ENCODE peak calls at places on chromosomes 4 and X, in seven cellular contexts. B is stimulated activated CD4-positive, alpha-beta T cell treated with anti-CD3 and anti-CD28 coated beads, Interleukin-4, amount 100 ng/mL, for 48 hours; D is OCI-LY7; U is NCI-H2171; Y is activated CD4-positive, alpha-beta T cell treated with anti-CD3 and anti-CD28 coated beads, Interleukin-2, amount 50 U/mL, for 1 hour; X is stimulated activated naive CD4-positive, alpha-beta T cell treated with Interleukin-2 at 50 U/mL for 16 hours; G is amygdala. H is an unnamed sample.
A peak's percentile ranks its signal among the peaks of the same experiment; 100 is the strongest.

GRCh38 chr4:165634766-165635165 is 238.3 kb upstream of the TLL1 start:
- DNase-seq in B (no peak), G (no peak), D (no peak), U (no peak), Y (no peak), X (no peak), H (no peak)

GRCh38 chr4:113397114-113397701 is 347.8 kb downstream of the ANK2 start:
- DNase-seq in Y (no peak), B (no peak), G (no peak), D (no peak), X (no peak), U (no peak), H (no peak)

GRCh38 chrX:152907084-152907651 is 9.3 kb downstream of the ZNF185 start:
- DNase-seq in U (no peak), X (no peak), D (no peak), B (no peak), Y (no peak), G (no peak), H (no peak)

GRCh38 chr4:87949961-87950360 is 25.6 kb upstream of the SPP1 start:
- DNase-seq in U (no peak), D (no peak), X (no peak), G (no peak), B (no peak), Y (no peak), H (no peak)

GRCh38 chr4:147707892-147708672 is 23.8 kb upstream of the ARHGAP10 start:
- DNase-seq in Y (peak; percentile 44), G (no peak), B (peak; percentile 25), U (no peak), X (peak; percentile 34), D (peak; percentile 48), H (peak; percentile 45)

GRCh38 chr4:118751634-118752293 is 66.6 kb downstream of the METTL14 start:
- DNase-seq in G (no peak), Y (no peak), B (no peak), U (no peak), X (no peak), D (no peak), H (no peak)

GRCh38 chrX:112473654-112474053 is 206.1 kb downstream of the LHFPL1 start:
- DNase-seq in D (no peak), B (no peak), Y (no peak), X (no peak), G (no peak), U (no peak), H (no peak)

GRCh38 chrX:150683536-150684146 is 9.6 kb upstream of the MTMR1 start:
- DNase-seq in D (peak; percentile 62), G (no peak), B (peak; percentile 5), U (no peak), Y (no peak), X (no peak), H (peak; percentile 68)

GRCh38 chr4:101418055-101418454 is 70.7 kb upstream of the PPP3CA start:
- DNase-seq in G (no peak), D (no peak), U (no peak), Y (peak; percentile 12), X (peak; percentile 62), B (peak; percentile 26), H (no peak)

GRCh38 chr4:102339018-102339417 is 6.3 kb downstream of the SLC39A8 start:
- DNase-seq in U (no peak), Y (no peak), G (no peak), X (no peak), B (no peak), D (no peak), H (peak; percentile 27)